ENCODE peak calls at places on chromosomes 3 and 15, in ten cellular contexts. S is stimulated activated CD4-positive, alpha-beta T cell treated with anti-CD3 and anti-CD28 coated beads, Interleukin-4, amount 100 ng/mL, for 48 hours; O is A172; F is PC-3; C is prostate gland; T is progenitor cell of endocrine pancreas; X is activated CD4-positive, alpha-beta T cell treated with anti-CD3 and anti-CD28 coated beads for 48 hours; M is ovary; P is fibroblast of lung; W is adipocyte. U is an unnamed sample.

GRCh38 chr3:18680759-18681158 is 255.6 kb upstream of the SATB1 start:
- DNase-seq in P (no peak), S (no peak), T (no peak), W (no peak), F (peak; percentile 5), O (no peak), C (no peak), X (no peak), M (no peak), U (no peak)

GRCh38 chr15:98899266-98900021 is 108.1 kb downstream of the PGPEP1L start:
- DNase-seq in M (no peak), P (peak; percentile 97), T (no peak), F (no peak), C (no peak), X (no peak), O (no peak), W (no peak), S (no peak), U (no peak)

GRCh38 chr3:110773413-110773954 is 298.1 kb upstream of the NECTIN3 start:
- DNase-seq in P (peak; percentile 92), X (no peak), M (no peak), W (peak; percentile 78), F (peak; percentile 86), O (peak; percentile 57), S (no peak), C (no peak), T (no peak), U (no peak)

GRCh38 chr15:94387854-94388441 is 156.6 kb downstream of the MCTP2 start:
- DNase-seq in C (no peak), T (no peak), X (no peak), F (no peak), M (no peak), O (no peak), S (no peak), W (no peak), P (no peak), U (peak; percentile 5)

GRCh38 chr15:38129531-38130199 is 123.0 kb upstream of the SPRED1 start:
- DNase-seq in F (peak; percentile 99), O (peak; percentile 78), M (peak; percentile 91), P (peak; percentile 100), W (peak; percentile 96), X (peak; percentile 22), S (peak; percentile 6), T (no peak), C (no peak), U (peak; percentile 26)

GRCh38 chr3:170220871-170221270 is 1.4 kb upstream of the PRKCI start:
- DNase-seq in S (no peak), P (peak; percentile 63), X (no peak), T (no peak), F (peak; percentile 71), W (no peak), M (no peak), C (no peak), O (peak; percentile 77), U (no peak)

GRCh38 chr15:66805207-66805975 is 103.4 kb downstream of the SMAD6 start:
- DNase-seq in F (no peak), T (no peak), C (no peak), P (no peak), X (no peak), W (peak; percentile 45), O (no peak), M (no peak), S (no peak), U (no peak)

GRCh38 chr15:33737687-33738606 is 230.3 kb upstream of the CHRM5 start:
- DNase-seq in W (peak; percentile 70), O (peak; percentile 22), P (peak; percentile 17), M (peak; percentile 28), F (peak; percentile 74), C (peak; percentile 25), S (peak; percentile 23), T (peak; percentile 46), X (peak; percentile 42), U (peak; percentile 52)

GRCh38 chr3:129352045-129352444 is 73.4 kb downstream of the HMCES start:
- DNase-seq in W (no peak), S (no peak), F (peak; percentile 2), T (no peak), C (no peak), P (no peak), M (no peak), X (no peak), O (no peak), U (no peak)

GRCh38 chr3:25711090-25711489 is 46.4 kb upstream of the TOP2B start:
- DNase-seq in P (no peak), F (no peak), S (no peak), C (no peak), T (no peak), X (no peak), O (no peak), W (no peak), M (no peak), U (no peak)

GRCh38 chr3:120425877-120426276 is 24.9 kb downstream of the FSTL1 start:
- DNase-seq in X (no peak), O (peak; percentile 87), W (peak; percentile 94), P (peak; percentile 96), M (peak; percentile 49), T (no peak), S (no peak), F (no peak), C (peak; percentile 41), U (no peak)

GRCh38 chr3:143668385-143668784 is 179.9 kb downstream of the SLC9A9 start:
- DNase-seq in T (no peak), O (no peak), M (no peak), W (no peak), X (no peak), S (no peak), C (no peak), P (no peak), F (no peak), U (no peak)

GRCh38 chr3:61765109-61765876 is 203.9 kb downstream of the PTPRG start:
- DNase-seq in X (no peak), P (no peak), M (no peak), C (no peak), O (peak; percentile 5), S (no peak), T (no peak), W (no peak), F (no peak), U (no peak)

GRCh38 chr15:88604381-88604951 is 16.7 kb upstream of the AEN start:
- DNase-seq in M (no peak), P (no peak), W (no peak), C (no peak), S (no peak), T (no peak), F (no peak), X (no peak), O (no peak), U (no peak)

GRCh38 chr3:183218826-183219225 is 34.2 kb upstream of the B3GNT5 start:
- DNase-seq in W (no peak), M (no peak), C (no peak), F (no peak), T (no peak), P (no peak), S (no peak), X (no peak), O (no peak), U (no peak)

GRCh38 chr3:22269827-22270226 is 518.8 kb upstream of the ZNF385D start:
- DNase-seq in O (no peak), X (no peak), T (no peak), W (peak; percentile 40), C (no peak), S (no peak), M (no peak), F (peak; percentile 35), P (peak; percentile 32), U (no peak)

GRCh38 chr15:43169888-43170287 is 15.3 kb upstream of the CCNDBP1 start:
- DNase-seq in M (no peak), O (peak; percentile 23), W (no peak), P (peak; percentile 50), X (no peak), S (no peak), T (no peak), C (no peak), F (peak; percentile 63), U (no peak)

GRCh38 chr3:42815826-42816225 is 6.6 kb downstream of the ACKR2 start:
- DNase-seq in X (no peak), S (no peak), C (no peak), P (no peak), W (no peak), T (no peak), F (peak; percentile 38), O (peak; percentile 19), M (no peak), U (no peak)

GRCh38 chr3:13492976-13493866 is 13.1 kb downstream of the HDAC11 start:
- DNase-seq in P (no peak), W (no peak), M (no peak), F (no peak), O (no peak), S (no peak), X (no peak), C (no peak), T (no peak), U (no peak)

GRCh38 chr3:184523825-184524615 is 37.6 kb upstream of the EPHB3 start:
- DNase-seq in W (peak; percentile 71), P (peak; percentile 73), S (no peak), X (peak; percentile 47), O (peak; percentile 88), T (no peak), C (no peak), F (peak; percentile 51), M (no peak), U (no peak)

U was measured in activated naive CD8-positive, alpha-beta T cell treated with anti-CD3 and anti-CD28 coated beads, Interleukin-2, amount 50 U/mL, for 24 hours.